ENCODE peak calls at places on chromosomes 6 and 20, in six cellular contexts. D is A549, O is NB4, T is K562, G is GM12878, L is HepG2. M is an unnamed sample.

GRCh38 chr20:19815553-19815991 is 57.5 kb downstream of the RIN2 start:
- DNase-seq in G (no peak), L (peak; percentile 70), O (peak; percentile 68), D (peak; percentile 95), T (no peak), M (peak; percentile 98)

GRCh38 chr20:21609221-21609620 is 95.4 kb upstream of the NKX2-2 start:
- DNase-seq in T (no peak), L (peak; percentile 10), G (no peak), D (no peak), O (no peak), M (no peak)

GRCh38 chr6:141421378-141421777 is 711.3 kb upstream of the GJE1 start:
- DNase-seq in T (no peak), O (no peak), G (no peak), L (no peak), D (peak; percentile 5), M (peak; percentile 14)

GRCh38 chr20:1473821-1474220 is 7.2 kb upstream of the NSFL1C start:
- DNase-seq in L (no peak), O (no peak), D (no peak), G (no peak), T (no peak), M (no peak)

GRCh38 chr6:139337830-139338229 is 36.6 kb downstream of the CITED2 start:
- DNase-seq in L (no peak), D (no peak), O (peak; percentile 86), G (no peak), T (no peak), M (no peak)

GRCh38 chr6:7939186-7939863 is 28.7 kb upstream of the TXNDC5 start:
- DNase-seq in D (no peak), G (no peak), T (no peak), O (no peak), L (no peak), M (peak; percentile 14)

GRCh38 chr20:62141043-62141396 is 2.2 kb downstream of the PSMA7 start:
- DNase-seq in L (no peak), D (no peak), G (no peak), O (no peak), T (no peak), M (no peak)

GRCh38 chr6:81785340-81785739 is 32.9 kb upstream of the TENT5A start:
- DNase-seq in L (no peak), D (no peak), O (no peak), T (no peak), G (no peak), M (no peak)

GRCh38 chr20:24698189-24698588 is 228.8 kb downstream of the SYNDIG1 start:
- DNase-seq in G (no peak), T (no peak), L (no peak), D (no peak), O (no peak), M (no peak)

GRCh38 chr6:75934643-75935472 is 137.6 kb downstream of the IMPG1 start:
- DNase-seq in D (peak; percentile 73), O (peak; percentile 71), L (peak; percentile 70), G (peak; percentile 16), T (peak; percentile 47), M (peak; percentile 77)

GRCh38 chr6:148364056-148364844 is 21.6 kb downstream of the SASH1 start:
- DNase-seq in O (no peak), L (no peak), D (no peak), T (no peak), G (no peak), M (peak; percentile 97)

GRCh38 chr20:4102381-4102780 is 87.0 kb upstream of the RNF24 start:
- DNase-seq in T (no peak), O (no peak), G (no peak), L (no peak), D (no peak), M (no peak)

GRCh38 chr6:20998748-20999448 is 464.6 kb downstream of the CDKAL1 start:
- DNase-seq in G (no peak), O (no peak), L (no peak), D (no peak), T (no peak), M (no peak)

GRCh38 chr20:15863735-15864134 is 709.5 kb downstream of the KIF16B start:
- DNase-seq in L (no peak), O (no peak), T (no peak), G (no peak), D (no peak), M (no peak)

GRCh38 chr20:21719592-21720214 is 14.2 kb downstream of the PAX1 start:
- DNase-seq in T (peak; percentile 43), G (peak; percentile 12), D (peak; percentile 65), O (peak; percentile 68), L (peak; percentile 68), M (peak; percentile 67)

GRCh38 chr20:57445298-57445697 is 54.1 kb downstream of the RBM38 start:
- DNase-seq in T (no peak), L (no peak), D (no peak), O (no peak), G (no peak), M (no peak)

GRCh38 chr20:57444394-57445048 is 53.3 kb downstream of the RBM38 start:
- DNase-seq in T (no peak), O (no peak), G (no peak), L (no peak), D (no peak), M (no peak)

GRCh38 chr20:57443349-57443748 is 52.2 kb downstream of the RBM38 start:
- DNase-seq in O (no peak), T (no peak), G (no peak), D (no peak), L (no peak), M (no peak)

GRCh38 chr20:57443866-57444265 is 52.7 kb downstream of the RBM38 start:
- DNase-seq in G (no peak), L (no peak), D (no peak), T (no peak), O (no peak), M (no peak)

DNA sequence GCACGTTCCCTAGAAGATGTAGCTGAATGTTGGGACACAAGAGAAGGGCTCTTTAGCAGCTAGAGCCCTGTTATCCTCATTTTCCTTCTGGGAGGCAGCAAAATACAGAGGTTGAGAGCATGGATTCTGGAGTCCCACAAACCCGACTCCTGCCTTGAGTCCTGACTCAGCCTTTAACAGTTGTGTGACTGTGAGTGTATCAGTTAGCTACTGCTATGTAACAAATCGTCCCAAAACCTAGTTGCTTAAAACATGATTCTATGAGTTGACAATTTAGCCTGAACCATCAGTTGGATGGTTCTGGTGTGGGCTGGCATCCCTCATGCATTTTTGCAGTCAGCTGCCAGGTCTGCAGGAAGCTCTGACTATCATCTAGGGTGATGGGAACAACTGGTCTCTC is 54.6 kb downstream of the RBM38 start:
- DNase-seq in D (no peak), O (no peak), G (no peak), L (no peak), T (no peak), M (no peak)
- TF ChIP-seq MYC in D (no peak), O (no peak), G (no peak), L (no peak), T (no peak), M (no peak)

GRCh38 chr20:36064661-36065426 is 89.7 kb upstream of the EPB41L1 start:
- DNase-seq in G (peak; percentile 54), L (peak; percentile 85), O (peak; percentile 81), D (peak; percentile 91), T (peak; percentile 98), M (peak; percentile 93)
- TF ChIP-seq MYC in G (no peak), L (no peak), O (no peak), D (no peak), T (no peak), M (no peak)

GRCh38 chr6:113142775-113143174 is 714.4 kb upstream of the MARCKS start:
- DNase-seq in G (no peak), T (no peak), O (no peak), L (no peak), D (no peak), M (no peak)

GRCh38 chr6:113140721-113141120 is 716.4 kb upstream of the MARCKS start:
- DNase-seq in G (no peak), D (no peak), O (no peak), L (no peak), T (no peak), M (no peak)

GRCh38 chr6:113137411-113137810 is 719.7 kb upstream of the MARCKS start:
- DNase-seq in D (no peak), L (no peak), G (no peak), T (no peak), O (no peak), M (peak; percentile 96)
- TF ChIP-seq MYC in D (no peak), L (no peak), G (no peak), T (no peak), O (no peak), M (no peak)

GRCh38 chr6:56835612-56836011 is 119.3 kb upstream of the BEND6 start:
- DNase-seq in O (no peak), L (no peak), G (no peak), D (no peak), T (no peak), M (no peak)

GRCh38 chr6:56833127-56833791 is 121.6 kb upstream of the BEND6 start:
- DNase-seq in T (no peak), D (no peak), G (no peak), L (no peak), O (no peak), M (no peak)

GRCh38 chr6:56831334-56831733 is 123.6 kb upstream of the BEND6 start:
- DNase-seq in D (no peak), L (no peak), T (no peak), O (no peak), G (no peak), M (no peak)

GRCh38 chr6:56832225-56832624 is 122.7 kb upstream of the BEND6 start:
- DNase-seq in D (no peak), G (no peak), O (no peak), L (no peak), T (no peak), M (no peak)

DNA sequence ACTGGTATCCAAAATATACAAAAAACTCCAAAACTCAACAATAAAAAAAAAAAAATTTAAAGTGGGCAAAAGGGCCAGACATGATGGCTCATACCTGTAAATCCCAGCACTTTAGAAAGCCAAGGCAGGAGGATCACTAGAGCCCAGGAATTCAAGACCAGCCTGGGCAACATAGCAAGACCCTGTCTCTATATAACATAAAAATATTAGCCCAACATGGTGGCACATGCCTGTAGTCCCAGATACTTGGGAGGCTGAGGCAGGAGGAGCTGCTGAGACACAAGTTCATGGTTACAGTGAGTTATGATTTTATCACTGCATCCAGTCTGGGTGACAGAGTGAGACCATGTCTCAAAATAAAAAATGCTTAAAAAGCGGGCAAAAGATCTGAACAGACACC is 121.0 kb upstream of the BEND6 start:
- DNase-seq in O (no peak), L (no peak), D (no peak), G (no peak), T (no peak), M (no peak)
- TF ChIP-seq MYC in O (no peak), L (no peak), D (no peak), G (no peak), T (no peak), M (no peak)

GRCh38 chr6:281469-282103 is 10.7 kb upstream of the DUSP22 start:
- DNase-seq in O (no peak), D (no peak), G (no peak), L (no peak), T (no peak), M (no peak)

GRCh38 chr6:282867-283416 is 9.3 kb upstream of the DUSP22 start:
- DNase-seq in D (no peak), O (no peak), L (no peak), G (no peak), T (no peak), M (no peak)

GRCh38 chr6:279630-280029 is 12.7 kb upstream of the DUSP22 start:
- DNase-seq in L (no peak), D (no peak), G (no peak), T (no peak), O (no peak), M (no peak)

GRCh38 chr6:280775-281468 is 11.4 kb upstream of the DUSP22 start:
- DNase-seq in O (no peak), T (no peak), L (no peak), G (no peak), D (no peak), M (no peak)

GRCh38 chr6:282177-282866 is 10.0 kb upstream of the DUSP22 start:
- DNase-seq in T (no peak), D (no peak), L (no peak), O (no peak), G (no peak), M (no peak)
- TF ChIP-seq MYC in T (no peak), D (no peak), L (no peak), O (no peak), G (no peak), M (no peak)

M was measured in endothelial cell of umbilical vein.